ENCODE peak calls at places on chromosomes 1 and 21, in eight cellular contexts. Z is GM23248; V is cardiac muscle cell; F is CD8-positive, alpha-beta memory T cell; J is OCI-LY7; N is SK-N-SH; U is tibial nerve; P is Peyer's patch. I is an unnamed sample. For H3K36me3, the result is how much of the 10 kb centered on the place peaks cover.

GRCh38 chr21:45740088-45740440 is 96.5 kb downstream of the PCBP3 start:
- DNase-seq in N (no peak), U (no peak), J (no peak), F (no peak), P (no peak), Z (no peak), V (no peak), I (no peak)

GRCh38 chr1:79638382-79638781 is 631.9 kb upstream of the ADGRL4 start:
- DNase-seq in J (peak), V (no peak), U (no peak), F (no peak), N (no peak), Z (no peak), P (no peak), I (no peak)

GRCh38 chr1:180916771-180917170 is 4.1 kb downstream of the KIAA1614 start:
- DNase-seq in U (no peak), N (peak), F (no peak), P (peak), J (no peak), Z (no peak), V (no peak), I (no peak)

GRCh38 chr1:1132042-1132927 is 16.4 kb upstream of the C1orf159 start:
- DNase-seq in J (no peak), Z (no peak), V (no peak), N (no peak), P (peak), U (no peak), F (peak), I (no peak)

GRCh38 chr1:185317886-185318310 is 855 bp upstream of the IVNS1ABP start:
- DNase-seq in Z (peak), F (peak), P (no peak), J (peak), U (no peak), N (peak), V (peak), I (peak)

GRCh38 chr21:19123525-19123924 is 719.9 kb upstream of the TMPRSS15 start:
- DNase-seq in U (no peak), P (no peak), V (no peak), Z (no peak), N (no peak), J (no peak), F (no peak), I (no peak)

GRCh38 chr1:209911746-209912145 is 26.3 kb upstream of the SYT14 start:
- DNase-seq in V (no peak), J (no peak), U (no peak), P (no peak), F (no peak), N (no peak), Z (no peak), I (no peak)

GRCh38 chr1:19804786-19805390 is 5.2 kb upstream of the TMCO4 start:
- DNase-seq in P (no peak), F (no peak), N (no peak), U (no peak), V (no peak), Z (no peak), J (no peak), I (no peak)

GRCh38 chr1:175376194-175376593 is 183.6 kb upstream of the KIAA0040 start:
- DNase-seq in V (peak), U (no peak), N (peak), F (no peak), Z (peak), J (peak), P (no peak), I (no peak)

GRCh38 chr1:158087320-158087927 is 93.3 kb upstream of the CD1D start:
- DNase-seq in P (no peak), F (no peak), J (peak), Z (peak), V (peak), N (peak), U (peak), I (peak)

GRCh38 chr1:189987509-189987908 is 490.2 kb downstream of the BRINP3 start:
- DNase-seq in U (no peak), V (no peak), N (no peak), J (no peak), P (no peak), Z (no peak), F (no peak), I (no peak)

GRCh38 chr21:34845521-34846213 is 176.9 kb downstream of the CLIC6 start:
- DNase-seq in F (peak), Z (peak), P (no peak), N (no peak), U (no peak), V (peak), J (peak), I (no peak)

GRCh38 chr21:34843562-34843961 is 174.8 kb downstream of the CLIC6 start:
- DNase-seq in Z (no peak), V (no peak), P (no peak), N (no peak), J (no peak), F (no peak), U (no peak), I (peak)

GRCh38 chr21:34846214-34846575 is 177.4 kb downstream of the CLIC6 start:
- DNase-seq in N (no peak), F (no peak), J (no peak), P (no peak), U (no peak), V (no peak), Z (no peak), I (no peak)

GRCh38 chr21:34844033-34844923 is 175.5 kb downstream of the CLIC6 start:
- DNase-seq in V (peak), N (no peak), Z (peak), U (peak), P (no peak), F (no peak), J (no peak), I (peak)

GRCh38 chr21:34844924-34845238 is 176.1 kb downstream of the CLIC6 start:
- DNase-seq in U (no peak), N (no peak), P (no peak), J (peak), V (no peak), F (no peak), Z (no peak), I (no peak)
- H3K36me3 ChIP-seq in U (under half), N (half or more), P (under half), J (under half), V (under half), F (under half), Z (under half), I (under half)

DNA sequence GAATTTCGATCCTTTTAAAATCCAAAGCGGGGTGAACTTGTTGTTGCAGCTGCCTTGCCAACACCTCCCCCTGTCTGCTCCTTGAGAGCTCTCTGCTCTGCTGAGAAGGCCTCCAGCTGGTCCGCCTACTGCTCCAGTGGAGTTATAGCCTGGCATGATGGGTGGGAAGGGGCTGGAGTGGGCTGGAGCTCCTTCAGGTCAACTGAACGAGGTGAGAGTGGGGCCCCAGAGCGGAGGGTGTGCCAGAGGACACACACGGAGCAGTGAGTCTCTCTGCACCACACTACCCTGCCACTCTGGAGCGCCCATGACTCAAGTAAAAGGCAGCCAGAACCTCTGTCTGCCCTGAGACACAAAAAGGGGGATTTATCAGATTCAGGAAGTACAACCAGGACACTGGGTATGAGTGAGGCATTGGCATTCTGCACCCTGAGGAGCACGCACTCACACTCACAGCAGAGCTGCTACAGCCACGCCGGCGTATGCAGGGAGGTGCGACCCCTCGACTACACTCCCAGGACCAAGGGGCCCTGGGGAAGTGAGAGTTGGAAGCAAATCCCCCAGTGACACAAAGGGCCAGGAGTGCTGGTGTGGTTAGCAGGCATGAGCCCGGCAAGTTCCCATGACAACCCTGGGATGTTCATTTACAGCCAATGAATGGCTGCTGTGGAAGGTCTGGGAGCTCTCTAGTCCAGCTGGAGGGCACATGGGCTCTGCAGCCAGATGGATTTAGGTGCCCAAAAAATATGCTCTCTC is 28.0 kb upstream of the EVA1B start:
- DNase-seq in N (peak), J (no peak), P (no peak), V (peak), U (no peak), F (no peak), Z (peak), I (no peak)
- H3K36me3 ChIP-seq in N (under half), J (half or more), P (half or more), V (under half), U (under half), F (under half), Z (under half), I (half or more)

GRCh38 chr1:27584453-27584852 is 19.5 kb downstream of the AHDC1 start:
- DNase-seq in Z (no peak), P (no peak), J (no peak), U (no peak), V (no peak), N (no peak), F (no peak), I (no peak)
- H3K36me3 ChIP-seq in Z (under half), P (under half), J (under half), U (under half), V (under half), N (under half), F (under half), I (under half)

DNA sequence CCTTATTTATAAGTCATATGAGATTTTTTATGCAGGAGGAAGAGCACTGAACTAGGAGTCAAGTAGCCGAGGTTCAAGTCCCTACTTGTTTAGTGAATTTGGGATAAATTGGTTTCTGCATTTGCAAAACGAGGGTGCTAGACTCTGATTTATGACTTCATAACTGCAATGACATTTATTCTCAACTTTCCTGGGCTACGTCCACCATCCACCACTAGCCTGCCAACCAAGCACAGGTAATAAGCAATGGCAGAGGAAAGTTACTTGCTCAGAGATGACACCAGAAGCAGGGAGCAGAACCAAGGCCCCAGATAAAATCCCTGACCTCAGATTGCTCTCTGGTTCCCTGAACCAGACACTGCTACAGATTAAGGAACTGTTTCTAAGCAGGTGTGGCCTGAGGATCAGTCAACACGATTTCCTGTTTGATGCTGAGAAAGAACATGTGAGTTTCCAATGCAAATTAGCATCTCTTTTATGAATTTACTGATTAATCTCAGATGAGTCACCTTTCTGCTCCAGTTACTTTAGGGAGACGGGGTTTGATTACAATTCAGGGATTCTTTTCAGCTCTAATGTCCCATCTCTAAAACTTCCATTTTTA is 52.7 kb downstream of the PLPP3 start:
- DNase-seq in V (no peak), U (no peak), F (no peak), N (no peak), P (no peak), J (peak), Z (peak), I (no peak)
- H3K36me3 ChIP-seq in V (under half), U (under half), F (under half), N (under half), P (under half), J (under half), Z (under half), I (under half)